ENCODE peak calls at places on chromosome 11, in eight cellular contexts. One of them, this sample, is unnamed.

GRCh38 chr11:120112174-120112796 is 25.6 kb downstream of the TRIM29 start:
- DNase-seq in GM23338: peak
- DNase-seq in suprapubic skin: no peak
- DNase-seq in SK-N-SH: peak
- DNase-seq in breast epithelium: no peak
- DNase-seq in H1: no peak
- DNase-seq in transverse colon: no peak
- DNase-seq in sigmoid colon: no peak
- DNase-seq in this sample: no peak

GRCh38 chr11:131888230-131888826 is 517.9 kb downstream of the NTM start:
- DNase-seq in suprapubic skin: no peak
- DNase-seq in SK-N-SH: no peak
- DNase-seq in breast epithelium: peak
- DNase-seq in transverse colon: no peak
- DNase-seq in sigmoid colon: no peak
- DNase-seq in GM23338: no peak
- DNase-seq in H1: no peak
- DNase-seq in this sample: no peak

GRCh38 chr11:35526370-35526792 is 965 bp upstream of the PAMR1 start:
- DNase-seq in sigmoid colon: no peak
- DNase-seq in H1: peak
- DNase-seq in breast epithelium: no peak
- DNase-seq in GM23338: peak
- DNase-seq in transverse colon: no peak
- DNase-seq in SK-N-SH: no peak
- DNase-seq in suprapubic skin: no peak
- DNase-seq in this sample: no peak

GRCh38 chr11:125945797-125946520 is at the start of gene VSIG10L2:
- DNase-seq in H1: no peak
- DNase-seq in transverse colon: no peak
- DNase-seq in breast epithelium: no peak
- DNase-seq in sigmoid colon: no peak
- DNase-seq in GM23338: no peak
- DNase-seq in suprapubic skin: no peak
- DNase-seq in SK-N-SH: no peak
- DNase-seq in this sample: no peak

GRCh38 chr11:1180171-1180570 is 22.4 kb downstream of the MUC5AC start:
- DNase-seq in GM23338: no peak
- DNase-seq in breast epithelium: no peak
- DNase-seq in SK-N-SH: no peak
- DNase-seq in transverse colon: no peak
- DNase-seq in sigmoid colon: no peak
- DNase-seq in suprapubic skin: no peak
- DNase-seq in H1: no peak
- DNase-seq in this sample: no peak

GRCh38 chr11:87306260-87306861 is 268.6 kb downstream of the TMEM135 start:
- DNase-seq in sigmoid colon: no peak
- DNase-seq in transverse colon: no peak
- DNase-seq in suprapubic skin: no peak
- DNase-seq in breast epithelium: no peak
- DNase-seq in H1: no peak
- DNase-seq in SK-N-SH: no peak
- DNase-seq in GM23338: no peak
- DNase-seq in this sample: no peak

GRCh38 chr11:94150704-94151103 is 22.1 kb downstream of the PANX1 start:
- DNase-seq in SK-N-SH: no peak
- DNase-seq in sigmoid colon: no peak
- DNase-seq in transverse colon: no peak
- DNase-seq in H1: no peak
- DNase-seq in GM23338: no peak
- DNase-seq in suprapubic skin: no peak
- DNase-seq in breast epithelium: no peak
- DNase-seq in this sample: no peak

GRCh38 chr11:111819161-111820058 is 52.0 kb downstream of the ALG9 start:
- DNase-seq in suprapubic skin: no peak
- DNase-seq in GM23338: no peak
- DNase-seq in transverse colon: peak
- DNase-seq in SK-N-SH: peak
- DNase-seq in breast epithelium: no peak
- DNase-seq in sigmoid colon: no peak
- DNase-seq in H1: no peak
- DNase-seq in this sample: no peak

GRCh38 chr11:48045536-48045935 is 65.2 kb downstream of the PTPRJ start:
- DNase-seq in suprapubic skin: no peak
- DNase-seq in H1: no peak
- DNase-seq in transverse colon: no peak
- DNase-seq in sigmoid colon: no peak
- DNase-seq in GM23338: no peak
- DNase-seq in breast epithelium: no peak
- DNase-seq in SK-N-SH: no peak
- DNase-seq in this sample: no peak

GRCh38 chr11:74468058-74468457 is 709 bp upstream of the KCNE3 start:
- DNase-seq in SK-N-SH: no peak
- DNase-seq in sigmoid colon: no peak
- DNase-seq in H1: no peak
- DNase-seq in suprapubic skin: no peak
- DNase-seq in GM23338: peak
- DNase-seq in transverse colon: no peak
- DNase-seq in breast epithelium: no peak
- DNase-seq in this sample: no peak

GRCh38 chr11:59560290-59560701 is 49.0 kb downstream of the OR4D9 start:
- DNase-seq in sigmoid colon: peak
- DNase-seq in SK-N-SH: peak
- DNase-seq in H1: peak
- DNase-seq in transverse colon: peak
- DNase-seq in GM23338: peak
- DNase-seq in suprapubic skin: peak
- DNase-seq in breast epithelium: peak
- DNase-seq in this sample: peak

GRCh38 chr11:17277024-17277584 is 565 bp downstream of the NUCB2 start:
- DNase-seq in sigmoid colon: peak
- DNase-seq in SK-N-SH: no peak
- DNase-seq in transverse colon: no peak
- DNase-seq in H1: no peak
- DNase-seq in breast epithelium: peak
- DNase-seq in GM23338: peak
- DNase-seq in suprapubic skin: peak
- DNase-seq in this sample: peak

GRCh38 chr11:23404225-23405160 is 544.2 kb upstream of the CCDC179 start:
- DNase-seq in sigmoid colon: peak
- DNase-seq in SK-N-SH: no peak
- DNase-seq in suprapubic skin: no peak
- DNase-seq in GM23338: no peak
- DNase-seq in transverse colon: no peak
- DNase-seq in breast epithelium: no peak
- DNase-seq in H1: no peak
- DNase-seq in this sample: no peak

GRCh38 chr11:65591939-65592814 is 3.4 kb downstream of the KCNK7 start:
- DNase-seq in GM23338: peak
- DNase-seq in sigmoid colon: peak
- DNase-seq in H1: no peak
- DNase-seq in suprapubic skin: no peak
- DNase-seq in transverse colon: peak
- DNase-seq in breast epithelium: no peak
- DNase-seq in SK-N-SH: no peak
- DNase-seq in this sample: no peak

GRCh38 chr11:65595921-65596281 is 301 bp upstream of the KCNK7 start:
- DNase-seq in SK-N-SH: no peak
- DNase-seq in GM23338: no peak
- DNase-seq in H1: no peak
- DNase-seq in breast epithelium: no peak
- DNase-seq in transverse colon: no peak
- DNase-seq in sigmoid colon: no peak
- DNase-seq in suprapubic skin: no peak
- DNase-seq in this sample: no peak

GRCh38 chr11:65592840-65593517 is 2.6 kb downstream of the KCNK7 start:
- DNase-seq in breast epithelium: no peak
- DNase-seq in SK-N-SH: peak
- DNase-seq in H1: no peak
- DNase-seq in transverse colon: no peak
- DNase-seq in sigmoid colon: no peak
- DNase-seq in suprapubic skin: no peak
- DNase-seq in GM23338: no peak
- DNase-seq in this sample: peak

GRCh38 chr11:65594991-65595920 is at the start of gene KCNK7:
- DNase-seq in breast epithelium: no peak
- DNase-seq in suprapubic skin: peak
- DNase-seq in transverse colon: peak
- DNase-seq in GM23338: no peak
- DNase-seq in sigmoid colon: peak
- DNase-seq in SK-N-SH: peak
- DNase-seq in H1: no peak
- DNase-seq in this sample: no peak

GRCh38 chr11:65593518-65594414 is 1.8 kb downstream of the KCNK7 start:
- DNase-seq in H1: no peak
- DNase-seq in GM23338: peak
- DNase-seq in breast epithelium: no peak
- DNase-seq in SK-N-SH: peak
- DNase-seq in transverse colon: peak
- DNase-seq in sigmoid colon: peak
- DNase-seq in suprapubic skin: no peak
- DNase-seq in this sample: no peak
- TF ChIP-seq POLR2AphosphoS5 in H1: no peak
- TF ChIP-seq POLR2AphosphoS5 in GM23338: no peak
- TF ChIP-seq POLR2AphosphoS5 in breast epithelium: no peak
- TF ChIP-seq POLR2AphosphoS5 in SK-N-SH: no peak
- TF ChIP-seq POLR2AphosphoS5 in transverse colon: peak
- TF ChIP-seq POLR2AphosphoS5 in sigmoid colon: no peak
- TF ChIP-seq POLR2AphosphoS5 in suprapubic skin: peak
- TF ChIP-seq POLR2AphosphoS5 in this sample: no peak

GRCh38 chr11:44814881-44815592 is 88.3 kb downstream of the TSPAN18 start:
- DNase-seq in transverse colon: no peak
- DNase-seq in sigmoid colon: no peak
- DNase-seq in H1: no peak
- DNase-seq in SK-N-SH: no peak
- DNase-seq in GM23338: no peak
- DNase-seq in suprapubic skin: no peak
- DNase-seq in breast epithelium: no peak
- DNase-seq in this sample: no peak

GRCh38 chr11:44815917-44816456 is 89.2 kb downstream of the TSPAN18 start:
- DNase-seq in suprapubic skin: no peak
- DNase-seq in GM23338: no peak
- DNase-seq in H1: no peak
- DNase-seq in sigmoid colon: no peak
- DNase-seq in transverse colon: no peak
- DNase-seq in SK-N-SH: no peak
- DNase-seq in breast epithelium: no peak
- DNase-seq in this sample: no peak

GRCh38 chr11:44812971-44813370 is 86.2 kb downstream of the TSPAN18 start:
- DNase-seq in suprapubic skin: no peak
- DNase-seq in H1: no peak
- DNase-seq in SK-N-SH: no peak
- DNase-seq in breast epithelium: no peak
- DNase-seq in sigmoid colon: no peak
- DNase-seq in transverse colon: no peak
- DNase-seq in GM23338: no peak
- DNase-seq in this sample: no peak

GRCh38 chr11:44811841-44812448 is 85.2 kb downstream of the TSPAN18 start:
- DNase-seq in sigmoid colon: no peak
- DNase-seq in GM23338: no peak
- DNase-seq in suprapubic skin: no peak
- DNase-seq in H1: no peak
- DNase-seq in transverse colon: no peak
- DNase-seq in breast epithelium: no peak
- DNase-seq in SK-N-SH: no peak
- DNase-seq in this sample: no peak

GRCh38 chr11:44813401-44813800 is 86.6 kb downstream of the TSPAN18 start:
- DNase-seq in GM23338: no peak
- DNase-seq in breast epithelium: no peak
- DNase-seq in H1: no peak
- DNase-seq in SK-N-SH: no peak
- DNase-seq in transverse colon: no peak
- DNase-seq in suprapubic skin: no peak
- DNase-seq in sigmoid colon: no peak
- DNase-seq in this sample: no peak
- H3K27ac ChIP-seq in GM23338: no peak
- H3K27ac ChIP-seq in breast epithelium: no peak
- H3K27ac ChIP-seq in H1: no peak
- H3K27ac ChIP-seq in SK-N-SH: no peak
- H3K27ac ChIP-seq in transverse colon: no peak
- H3K27ac ChIP-seq in suprapubic skin: no peak
- H3K27ac ChIP-seq in sigmoid colon: peak
- H3K27ac ChIP-seq in this sample: no peak

DNA sequence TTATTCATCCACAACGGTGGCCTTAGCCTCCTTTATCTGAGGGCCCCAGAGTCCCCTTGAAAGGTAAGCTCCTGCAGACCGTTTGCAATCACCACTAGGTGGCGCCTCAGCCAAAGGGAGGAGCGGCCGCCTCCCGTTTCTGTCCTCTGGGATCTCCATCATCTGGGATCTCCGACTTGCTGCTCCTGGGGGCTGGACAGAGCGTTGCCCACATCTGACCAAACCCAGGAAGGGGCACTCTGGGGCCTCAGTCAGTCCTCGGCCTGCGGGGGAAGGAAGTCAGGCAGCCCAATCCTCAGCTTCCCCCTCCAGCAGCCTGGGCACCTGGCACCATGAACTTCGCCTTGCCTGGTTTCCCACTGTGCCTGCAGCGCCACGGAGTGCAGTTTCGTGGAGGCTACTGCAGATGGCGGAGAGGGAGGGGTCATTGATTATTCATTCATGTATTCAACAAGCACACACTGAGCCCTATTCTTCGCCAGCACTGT is 23.5 kb downstream of the TP53I11 start:
- DNase-seq in suprapubic skin: no peak
- DNase-seq in SK-N-SH: peak
- DNase-seq in GM23338: peak
- DNase-seq in breast epithelium: peak
- DNase-seq in sigmoid colon: peak
- DNase-seq in transverse colon: peak
- DNase-seq in H1: peak
- DNase-seq in this sample: peak
- TF ChIP-seq POLR2AphosphoS5 in suprapubic skin: no peak
- TF ChIP-seq POLR2AphosphoS5 in SK-N-SH: no peak
- TF ChIP-seq POLR2AphosphoS5 in GM23338: no peak
- TF ChIP-seq POLR2AphosphoS5 in breast epithelium: no peak
- TF ChIP-seq POLR2AphosphoS5 in sigmoid colon: no peak
- TF ChIP-seq POLR2AphosphoS5 in transverse colon: no peak
- TF ChIP-seq POLR2AphosphoS5 in H1: no peak
- TF ChIP-seq POLR2AphosphoS5 in this sample: no peak

DNA sequence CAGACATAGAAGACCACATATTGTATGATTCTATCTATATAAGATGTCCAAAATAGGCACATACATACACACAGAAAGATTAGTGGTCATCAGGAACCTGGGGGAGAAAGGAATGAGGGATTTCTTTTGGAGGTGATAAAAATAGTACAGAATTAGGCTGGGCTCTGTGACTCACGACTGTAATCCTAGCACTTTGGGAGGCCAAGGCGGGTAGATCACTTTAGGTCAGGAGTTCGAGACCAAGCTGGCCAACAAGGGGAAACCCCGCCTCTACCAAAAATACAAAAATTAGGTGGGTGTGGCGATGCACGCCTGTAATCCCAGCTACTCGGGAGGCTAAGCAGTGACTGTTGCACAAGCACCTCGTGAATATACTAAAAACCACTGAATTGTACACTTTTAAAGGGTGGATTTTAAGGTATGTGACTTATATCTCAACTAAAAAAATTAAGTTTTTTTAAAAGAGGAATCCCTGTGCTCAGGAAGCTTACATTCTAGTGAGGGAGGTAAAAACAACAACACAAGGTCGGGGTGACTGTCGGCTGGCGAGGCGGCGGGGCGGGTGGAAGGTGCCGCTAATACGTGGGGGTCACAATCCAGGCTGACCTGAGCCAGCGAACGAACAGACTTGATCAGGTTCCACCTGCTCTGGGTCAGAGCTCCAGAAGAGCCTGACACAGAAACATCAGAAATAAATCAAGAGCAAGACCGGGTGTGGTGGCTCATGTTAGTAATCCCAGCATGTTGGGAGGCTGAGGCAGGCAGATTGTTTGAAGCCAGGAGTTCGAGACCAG is 25.3 kb upstream of the TESMIN start:
- DNase-seq in breast epithelium: no peak
- DNase-seq in suprapubic skin: no peak
- DNase-seq in H1: no peak
- DNase-seq in GM23338: no peak
- DNase-seq in transverse colon: no peak
- DNase-seq in SK-N-SH: no peak
- DNase-seq in sigmoid colon: no peak
- DNase-seq in this sample: no peak
- H3K27ac ChIP-seq in breast epithelium: no peak
- H3K27ac ChIP-seq in suprapubic skin: no peak
- H3K27ac ChIP-seq in H1: no peak
- H3K27ac ChIP-seq in GM23338: no peak
- H3K27ac ChIP-seq in transverse colon: no peak
- H3K27ac ChIP-seq in SK-N-SH: no peak
- H3K27ac ChIP-seq in sigmoid colon: no peak
- H3K27ac ChIP-seq in this sample: no peak

This sample was measured in prostate gland.